ENCODE peak calls at places on chromosomes 4 and X, in five cellular contexts. D is CD4-positive, alpha-beta T cell; E is PC-3; T is A549; H is Karpas-422. Y is an unnamed sample. For H3K9me3, the result is how much of the 10 kb centered on the place peaks cover.

GRCh38 chr4:91243132-91243531 is 1060.6 kb upstream of the GRID2 start:
- DNase-seq in H (no peak), D (no peak), T (peak), E (peak), Y (no peak)

GRCh38 chrX:46325312-46325877 is 219.8 kb downstream of the ZNF674 start:
- DNase-seq in H (no peak), D (no peak), E (peak), T (peak), Y (peak)

GRCh38 chr4:14564281-14564680 is 438.0 kb upstream of the CPEB2 start:
- DNase-seq in E (no peak), T (no peak), H (no peak), D (no peak), Y (no peak)

GRCh38 chrX:15985937-15986336 is 131.3 kb upstream of the AP1S2 start:
- DNase-seq in T (no peak), H (no peak), E (peak), D (no peak), Y (no peak)

GRCh38 chr4:34293459-34293858 is 1950.9 kb downstream of the ARAP2 start:
- DNase-seq in T (peak), D (no peak), H (no peak), E (no peak), Y (no peak)

GRCh38 chr4:179328627-179329026 is 1886.4 kb upstream of the AGA start:
- DNase-seq in H (no peak), T (no peak), E (no peak), D (no peak), Y (no peak)

GRCh38 chr4:40255722-40256281 is 59.0 kb downstream of the RHOH start:
- DNase-seq in E (peak), D (no peak), H (no peak), T (peak), Y (peak)

GRCh38 chrX:118552501-118552900 is 56.9 kb downstream of the DOCK11 start:
- DNase-seq in D (no peak), T (peak), H (no peak), E (peak), Y (peak)

GRCh38 chr4:3442959-3443749 is 1.4 kb downstream of the HGFAC start:
- DNase-seq in D (peak), E (peak), H (peak), T (peak), Y (peak)

GRCh38 chrX:45351478-45351877 is 150.8 kb upstream of the DIPK2B start:
- DNase-seq in E (peak), H (no peak), T (no peak), D (no peak), Y (peak)

GRCh38 chrX:37958493-37959211 is 47.7 kb upstream of the SYTL5 start:
- DNase-seq in H (no peak), E (no peak), T (no peak), D (no peak), Y (peak)

GRCh38 chr4:24622435-24622834 is 38.1 kb upstream of the DHX15 start:
- DNase-seq in E (no peak), T (no peak), D (no peak), H (no peak), Y (no peak)

GRCh38 chr4:145619639-145619996 is 433 bp downstream of the MMAA start:
- DNase-seq in E (peak), T (peak), H (peak), D (peak), Y (peak)

GRCh38 chr4:110154586-110154985 is 43.8 kb downstream of the ELOVL6 start:
- DNase-seq in D (no peak), E (no peak), H (no peak), T (no peak), Y (no peak)

GRCh38 chr4:10684631-10685030 is at the start of gene CLNK:
- DNase-seq in E (no peak), H (no peak), T (no peak), D (no peak), Y (no peak)

GRCh38 chr4:90234916-90235547 is 107.8 kb downstream of the CCSER1 start:
- DNase-seq in E (no peak), D (no peak), T (no peak), H (no peak), Y (no peak)

GRCh38 chrX:1151378-1152077 is 60.9 kb downstream of the CRLF2 start:
- DNase-seq in T (no peak), E (no peak), H (no peak), D (no peak), Y (no peak)

GRCh38 chr4:150385606-150386005 is 196.3 kb upstream of the MAB21L2 start:
- DNase-seq in H (no peak), T (no peak), E (peak), D (no peak), Y (peak)

GRCh38 chrX:9644335-9644734 is 121.3 kb downstream of the GPR143 start:
- DNase-seq in D (no peak), T (no peak), H (no peak), E (no peak), Y (no peak)

GRCh38 chr4:73735231-73735630 is 5.1 kb upstream of the CXCL8 start:
- DNase-seq in H (no peak), T (no peak), E (peak), D (no peak), Y (peak)

GRCh38 chrX:143648705-143649104 is 12.8 kb upstream of the SLITRK4 start:
- DNase-seq in E (peak), D (no peak), T (no peak), H (no peak), Y (no peak)

GRCh38 chr4:30860983-30861382 is 140.8 kb downstream of the PCDH7 start:
- DNase-seq in E (peak), T (no peak), D (no peak), H (no peak), Y (no peak)

GRCh38 chr4:128333309-128334006 is 45.8 kb upstream of the PGRMC2 start:
- DNase-seq in D (no peak), H (no peak), T (no peak), E (no peak), Y (peak)

GRCh38 chr4:171746418-171746817 is 66.8 kb upstream of the GALNTL6 start:
- DNase-seq in D (no peak), E (no peak), H (no peak), T (no peak), Y (no peak)

GRCh38 chrX:9327747-9328145 is 137.1 kb upstream of the TBL1X start:
- DNase-seq in H (no peak), T (peak), D (no peak), E (peak), Y (peak)

GRCh38 chrX:24782011-24782410 is 88.3 kb downstream of the POLA1 start:
- DNase-seq in T (no peak), H (no peak), D (no peak), E (no peak), Y (no peak)

GRCh38 chr4:57554693-57555092 is 444.5 kb upstream of the IGFBP7 start:
- DNase-seq in E (no peak), T (no peak), H (no peak), D (no peak), Y (no peak)

GRCh38 chrX:154097003-154097596 is 417 bp downstream of the MECP2 start:
- DNase-seq in T (peak), D (peak), H (peak), E (peak), Y (peak)

GRCh38 chr4:125334936-125335335 is 20.2 kb downstream of the FAT4 start:
- DNase-seq in E (no peak), D (no peak), H (no peak), T (no peak), Y (no peak)

GRCh38 chrX:115616943-115617563 is 56.1 kb downstream of the PLS3 start:
- DNase-seq in D (no peak), T (peak), E (peak), H (no peak), Y (peak)

GRCh38 chr4:127505203-127505602 is 127.6 kb upstream of the INTU start:
- DNase-seq in D (no peak), T (no peak), H (no peak), E (no peak), Y (peak)

GRCh38 chr4:185846550-185847210 is 34.7 kb upstream of the SORBS2 start:
- DNase-seq in E (no peak), H (no peak), T (no peak), D (no peak), Y (peak)

GRCh38 chr4:123505077-123505456 is 108.5 kb downstream of the SPRY1 start:
- DNase-seq in D (no peak), E (peak), H (no peak), T (peak), Y (no peak)

GRCh38 chr4:189414021-189414420 is 526.7 kb upstream of the FRG1 start:
- DNase-seq in H (no peak), T (no peak), D (no peak), E (no peak), Y (no peak)

GRCh38 chrX:108590496-108590895 is 145.9 kb downstream of the IRS4 start:
- DNase-seq in T (no peak), H (no peak), D (no peak), E (no peak), Y (peak)

DNA sequence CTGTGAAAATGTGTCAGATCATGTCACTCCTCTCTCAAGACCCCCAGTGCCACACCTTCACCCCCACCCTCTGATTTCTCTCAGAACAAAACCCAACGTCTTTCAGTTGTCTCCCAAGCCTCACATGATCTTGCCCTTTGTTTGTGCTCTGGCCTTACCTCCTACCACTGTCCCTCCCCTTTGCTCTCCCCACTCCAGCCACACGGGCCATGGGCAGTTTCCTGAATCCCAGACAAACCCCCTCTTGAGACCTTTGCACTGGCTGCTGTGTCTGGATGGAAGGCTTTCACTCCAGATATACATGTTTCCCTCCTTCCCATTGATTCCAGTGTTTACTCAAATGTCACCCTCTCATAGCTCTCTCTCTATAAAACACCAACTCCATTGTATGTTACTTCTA is 3.6 kb upstream of the CENPE start:
- DNase-seq in E (no peak), D (no peak), H (no peak), T (no peak), Y (no peak)
- H3K9me3 ChIP-seq in E (under half), D (under half), H (under half), T (under half), Y (under half)

DNA sequence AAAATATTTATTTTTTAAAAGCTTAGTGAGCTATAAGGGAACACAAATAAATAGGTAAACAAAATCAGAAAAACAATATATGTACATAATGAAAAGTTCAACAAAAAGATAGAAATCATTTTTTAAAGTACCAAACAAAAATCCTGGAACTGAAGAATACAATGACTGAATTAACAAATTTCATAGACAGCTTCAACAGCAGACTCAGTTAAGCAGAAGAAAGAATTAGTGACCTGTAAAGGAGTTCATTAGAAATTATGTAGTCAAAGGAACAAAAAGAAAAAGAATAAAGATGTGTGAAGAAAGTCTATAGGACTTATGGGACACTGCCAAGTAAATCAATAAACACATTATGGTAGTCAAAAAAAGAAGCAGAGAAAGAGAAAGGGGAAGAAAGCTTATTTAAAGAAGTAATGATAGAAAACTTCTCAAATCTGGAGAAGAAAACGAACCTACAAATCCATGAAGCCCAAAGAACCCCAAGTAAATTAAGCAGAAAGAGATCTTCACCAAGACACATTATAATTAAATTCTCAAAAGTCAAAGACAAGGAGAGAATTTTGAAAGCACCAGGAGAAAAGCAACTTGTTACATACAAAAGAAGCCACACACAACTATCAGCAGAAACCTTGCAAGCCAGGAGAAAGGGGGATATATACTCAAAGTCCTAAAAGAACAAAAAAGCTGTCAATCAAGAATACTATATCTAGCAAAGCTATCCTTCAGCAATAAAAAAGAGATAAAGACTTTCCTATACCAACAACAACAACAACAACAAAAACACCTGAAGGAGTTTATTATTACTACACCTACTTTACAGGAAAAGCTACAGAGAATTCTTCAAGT is 338.9 kb downstream of the PTTG2 start:
- DNase-seq in E (no peak), D (no peak), H (no peak), T (no peak), Y (no peak)
- H3K9me3 ChIP-seq in E (under half), D (under half), H (under half), T (under half), Y (under half)

GRCh38 chrX:7372843-7373525 is 225.0 kb upstream of the PUDP start:
- DNase-seq in D (no peak), T (peak), E (peak), H (no peak), Y (peak)
- H3K9me3 ChIP-seq in D (under half), T (under half), E (under half), H (under half), Y (under half)

GRCh38 chr4:42672359-42673083 is 15.6 kb upstream of the ATP8A1 start:
- DNase-seq in E (no peak), H (no peak), T (no peak), D (no peak), Y (no peak)
- H3K9me3 ChIP-seq in E (under half), H (under half), T (under half), D (under half), Y (under half)

GRCh38 chr4:1250527-1250812 is 1.5 kb upstream of the CTBP1 start:
- DNase-seq in T (no peak), E (no peak), D (no peak), H (no peak), Y (no peak)
- H3K9me3 ChIP-seq in T (half or more), E (under half), D (under half), H (under half), Y (under half)

DNA sequence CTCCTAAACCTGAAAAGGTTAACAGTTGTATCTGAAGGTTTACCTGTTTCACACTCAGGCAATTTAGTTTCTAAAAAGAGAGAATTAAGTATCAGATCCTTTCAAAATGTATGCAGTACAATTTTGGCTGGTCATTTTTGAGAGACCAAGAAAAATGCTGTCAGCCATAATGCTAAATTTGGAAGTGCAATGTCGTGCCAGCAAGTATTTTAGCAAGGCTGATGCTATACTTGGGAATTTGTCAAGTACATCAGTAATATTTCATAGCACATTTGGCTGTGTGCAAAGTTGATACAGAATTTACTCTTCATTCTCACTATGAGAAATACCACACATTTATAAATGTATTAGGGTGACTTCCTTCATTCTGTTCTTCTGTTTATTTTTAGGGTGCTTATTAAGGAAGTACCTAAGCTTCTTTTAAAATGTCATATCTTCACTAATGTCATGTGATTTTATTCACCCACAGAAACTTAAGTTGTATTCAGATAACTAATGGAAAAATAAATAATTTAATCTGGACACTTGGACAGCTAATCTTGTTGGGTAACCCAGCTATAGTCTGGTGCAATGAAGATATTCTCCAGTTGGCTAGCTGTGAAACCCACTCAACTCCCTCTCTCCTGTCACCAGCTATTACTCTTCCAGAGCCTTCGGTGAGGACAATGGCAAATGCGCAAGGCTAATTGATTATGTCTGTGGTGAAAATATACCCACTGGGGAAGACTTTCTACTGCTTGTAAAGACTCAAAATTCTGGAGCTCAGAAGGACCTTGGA is 84.2 kb upstream of the TLL1 start:
- DNase-seq in E (no peak), T (no peak), H (no peak), D (no peak), Y (no peak)
- H3K9me3 ChIP-seq in E (under half), T (under half), H (under half), D (under half), Y (under half)

GRCh38 chr4:155807021-155807420 is 48.2 kb downstream of the GUCY1B1 start:
- DNase-seq in E (no peak), D (no peak), T (no peak), H (no peak), Y (peak)
- H3K9me3 ChIP-seq in E (under half), D (under half), T (under half), H (under half), Y (under half)

GRCh38 chr4:147233-147632 is 22.9 kb downstream of the ZNF718 start:
- DNase-seq in H (no peak), D (no peak), E (no peak), T (no peak), Y (no peak)
- H3K9me3 ChIP-seq in H (half or more), D (half or more), E (under half), T (under half), Y (under half)

DNA sequence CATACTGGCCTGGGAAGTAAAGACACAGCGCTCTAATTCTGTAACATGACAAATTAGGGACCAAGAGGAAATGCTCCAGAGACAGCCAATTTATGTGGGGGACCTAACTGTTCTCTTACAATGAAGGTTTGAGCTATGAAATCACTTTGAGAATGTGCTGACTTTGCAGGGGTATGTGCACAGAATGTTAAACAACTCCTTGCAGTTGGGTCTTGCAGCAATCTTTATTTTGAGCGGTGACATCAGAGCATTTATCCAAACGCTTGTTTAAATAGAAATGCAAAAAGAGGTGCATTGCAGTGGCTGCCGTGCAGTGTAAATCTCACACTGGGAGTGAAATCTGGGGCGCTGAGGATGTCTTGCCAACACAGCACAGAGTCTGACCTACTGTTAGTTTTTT is 109.3 kb downstream of the MAGEC2 start:
- DNase-seq in D (no peak), T (no peak), E (no peak), H (no peak), Y (no peak)
- H3K9me3 ChIP-seq in D (under half), T (under half), E (under half), H (under half), Y (under half)

GRCh38 chr4:2303121-2303685 is 41.3 kb upstream of the MXD4 start:
- DNase-seq in E (no peak), H (no peak), T (no peak), D (no peak), Y (no peak)
- H3K9me3 ChIP-seq in E (under half), H (under half), T (under half), D (under half), Y (under half)

Y was measured in GM23248.